ENCODE peak calls at places on chromosomes 2 and 18, in nine cellular contexts. One of them, this sample, is unnamed.

GRCh38 chr2:84441036-84441435 is 18.0 kb downstream of the SUCLG1 start:
- DNase-seq in cardiac fibroblast: peak
- DNase-seq in NCI-H1105 treated with DMSO at 0.1 percent for 48 hours: no peak
- DNase-seq in T-cell: no peak
- DNase-seq in GM10248: no peak
- DNase-seq in H1: no peak
- DNase-seq in NCI-H460: no peak
- DNase-seq in germinal center: no peak
- DNase-seq in progenitor cell of endocrine pancreas: no peak
- DNase-seq in this sample: no peak

GRCh38 chr2:191899442-191899841 is 52.6 kb upstream of the CAVIN2 start:
- DNase-seq in cardiac fibroblast: peak
- DNase-seq in NCI-H1105 treated with DMSO at 0.1 percent for 48 hours: no peak
- DNase-seq in T-cell: no peak
- DNase-seq in GM10248: no peak
- DNase-seq in H1: no peak
- DNase-seq in NCI-H460: peak
- DNase-seq in germinal center: no peak
- DNase-seq in progenitor cell of endocrine pancreas: no peak
- DNase-seq in this sample: no peak

GRCh38 chr2:70939847-70940580 is 4.3 kb downstream of the ATP6V1B1 start:
- DNase-seq in cardiac fibroblast: no peak
- DNase-seq in NCI-H1105 treated with DMSO at 0.1 percent for 48 hours: no peak
- DNase-seq in T-cell: no peak
- DNase-seq in GM10248: no peak
- DNase-seq in H1: peak
- DNase-seq in NCI-H460: no peak
- DNase-seq in germinal center: no peak
- DNase-seq in progenitor cell of endocrine pancreas: no peak
- DNase-seq in this sample: no peak

GRCh38 chr18:56298935-56299334 is 339.5 kb downstream of the TXNL1 start:
- DNase-seq in cardiac fibroblast: peak
- DNase-seq in NCI-H1105 treated with DMSO at 0.1 percent for 48 hours: no peak
- DNase-seq in T-cell: no peak
- DNase-seq in GM10248: no peak
- DNase-seq in H1: no peak
- DNase-seq in NCI-H460: peak
- DNase-seq in germinal center: no peak
- DNase-seq in progenitor cell of endocrine pancreas: no peak
- DNase-seq in this sample: no peak

GRCh38 chr2:113832795-113833194 is 57.1 kb upstream of the ACTR3 start:
- DNase-seq in cardiac fibroblast: no peak
- DNase-seq in NCI-H1105 treated with DMSO at 0.1 percent for 48 hours: no peak
- DNase-seq in T-cell: no peak
- DNase-seq in GM10248: no peak
- DNase-seq in H1: no peak
- DNase-seq in NCI-H460: no peak
- DNase-seq in germinal center: no peak
- DNase-seq in progenitor cell of endocrine pancreas: no peak
- DNase-seq in this sample: no peak

GRCh38 chr2:22904126-22904684 is 480.8 kb upstream of the KLHL29 start:
- DNase-seq in cardiac fibroblast: peak
- DNase-seq in NCI-H1105 treated with DMSO at 0.1 percent for 48 hours: no peak
- DNase-seq in T-cell: no peak
- DNase-seq in GM10248: peak
- DNase-seq in H1: peak
- DNase-seq in NCI-H460: peak
- DNase-seq in germinal center: peak
- DNase-seq in progenitor cell of endocrine pancreas: peak
- DNase-seq in this sample: peak

GRCh38 chr2:60808330-60808801 is 52.3 kb downstream of the PAPOLG start:
- DNase-seq in cardiac fibroblast: no peak
- DNase-seq in NCI-H1105 treated with DMSO at 0.1 percent for 48 hours: no peak
- DNase-seq in T-cell: no peak
- DNase-seq in GM10248: no peak
- DNase-seq in H1: peak
- DNase-seq in NCI-H460: no peak
- DNase-seq in germinal center: no peak
- DNase-seq in progenitor cell of endocrine pancreas: no peak
- DNase-seq in this sample: peak

GRCh38 chr18:72623444-72623843 is 79.3 kb upstream of the CBLN2 start:
- DNase-seq in cardiac fibroblast: no peak
- DNase-seq in NCI-H1105 treated with DMSO at 0.1 percent for 48 hours: no peak
- DNase-seq in T-cell: no peak
- DNase-seq in GM10248: no peak
- DNase-seq in H1: no peak
- DNase-seq in NCI-H460: no peak
- DNase-seq in germinal center: no peak
- DNase-seq in progenitor cell of endocrine pancreas: no peak
- DNase-seq in this sample: no peak

GRCh38 chr2:236008857-236009256 is 159.3 kb downstream of the GBX2 start:
- DNase-seq in cardiac fibroblast: no peak
- DNase-seq in NCI-H1105 treated with DMSO at 0.1 percent for 48 hours: no peak
- DNase-seq in T-cell: no peak
- DNase-seq in GM10248: no peak
- DNase-seq in H1: no peak
- DNase-seq in NCI-H460: no peak
- DNase-seq in germinal center: no peak
- DNase-seq in progenitor cell of endocrine pancreas: no peak
- DNase-seq in this sample: no peak

GRCh38 chr2:113876503-113877387 is 13.1 kb upstream of the ACTR3 start:
- DNase-seq in cardiac fibroblast: no peak
- DNase-seq in NCI-H1105 treated with DMSO at 0.1 percent for 48 hours: peak
- DNase-seq in T-cell: peak
- DNase-seq in GM10248: no peak
- DNase-seq in H1: no peak
- DNase-seq in NCI-H460: no peak
- DNase-seq in germinal center: no peak
- DNase-seq in progenitor cell of endocrine pancreas: no peak
- DNase-seq in this sample: no peak

GRCh38 chr2:84901593-84902120 is 3.8 kb upstream of the TMSB10 start:
- DNase-seq in cardiac fibroblast: peak
- DNase-seq in NCI-H1105 treated with DMSO at 0.1 percent for 48 hours: no peak
- DNase-seq in T-cell: no peak
- DNase-seq in GM10248: no peak
- DNase-seq in H1: no peak
- DNase-seq in NCI-H460: no peak
- DNase-seq in germinal center: no peak
- DNase-seq in progenitor cell of endocrine pancreas: no peak
- DNase-seq in this sample: no peak

GRCh38 chr2:160299540-160299939 is 99.5 kb upstream of the ITGB6 start:
- DNase-seq in cardiac fibroblast: peak
- DNase-seq in NCI-H1105 treated with DMSO at 0.1 percent for 48 hours: no peak
- DNase-seq in T-cell: no peak
- DNase-seq in GM10248: no peak
- DNase-seq in H1: no peak
- DNase-seq in NCI-H460: no peak
- DNase-seq in germinal center: no peak
- DNase-seq in progenitor cell of endocrine pancreas: no peak
- DNase-seq in this sample: no peak